ENCODE peak calls at places on chromosomes 6 and 20, in seven cellular contexts. S, V, L, M, X, I and P are unnamed samples.

GRCh38 chr6:20893415-20893814 is 359.2 kb downstream of the CDKAL1 start:
- DNase-seq in V (no peak), M (no peak), S (no peak), I (no peak), L (no peak), X (no peak), P (no peak)

GRCh38 chr6:23176883-23177282 is 607.5 kb downstream of the HDGFL1 start:
- DNase-seq in M (no peak), X (no peak), I (no peak), V (peak), L (no peak), S (peak), P (no peak)

GRCh38 chr6:42898891-42899361 is 16.9 kb upstream of the PTCRA start:
- DNase-seq in L (peak), I (peak), M (peak), S (peak), V (peak), X (peak), P (peak)

GRCh38 chr6:130513770-130514169 is 148.0 kb downstream of the TMEM200A start:
- DNase-seq in V (peak), L (no peak), X (peak), M (peak), S (no peak), I (no peak), P (no peak)

GRCh38 chr20:46640536-46641311 is 10.5 kb downstream of the SLC13A3 start:
- DNase-seq in I (no peak), L (no peak), S (no peak), M (no peak), V (no peak), X (no peak), P (no peak)

GRCh38 chr20:59518881-59519706 is 85.2 kb upstream of the PHACTR3 start:
- DNase-seq in M (peak), L (peak), S (peak), X (peak), V (peak), I (peak), P (peak)

GRCh38 chr6:20028143-20028542 is 184.1 kb downstream of the MBOAT1 start:
- DNase-seq in X (no peak), M (no peak), S (no peak), L (no peak), I (no peak), V (no peak), P (no peak)

GRCh38 chr6:5125152-5126006 is 40.2 kb downstream of the PPP1R3G start:
- DNase-seq in X (no peak), M (peak), L (no peak), V (peak), S (peak), I (no peak), P (peak)

GRCh38 chr20:14992071-14992654 is 654.8 kb upstream of the FLRT3 start:
- DNase-seq in L (no peak), I (no peak), X (no peak), S (peak), V (peak), M (peak), P (no peak)

GRCh38 chr6:26576929-26577719 is 19.6 kb upstream of the ABT1 start:
- DNase-seq in V (peak), L (peak), S (peak), M (peak), X (no peak), I (no peak), P (peak)

GRCh38 chr6:157271441-157271840 is 51.9 kb downstream of the TMEM242 start:
- DNase-seq in X (no peak), V (no peak), M (no peak), S (no peak), I (no peak), L (no peak), P (peak)

GRCh38 chr20:35369804-35370203 is 42.0 kb downstream of the UQCC1 start:
- DNase-seq in M (peak), I (no peak), L (no peak), V (peak), X (no peak), S (no peak), P (no peak)

GRCh38 chr6:92779758-92780157 is 639.6 kb downstream of the EPHA7 start:
- DNase-seq in S (no peak), M (peak), L (no peak), V (peak), I (no peak), X (no peak), P (no peak)

GRCh38 chr20:12464036-12464435 is 544.7 kb upstream of the SPTLC3 start:
- DNase-seq in L (no peak), S (peak), M (no peak), X (no peak), V (no peak), I (no peak), P (no peak)

GRCh38 chr6:157751547-157752200 is 71.4 kb upstream of the SNX9 start:
- DNase-seq in S (no peak), M (no peak), V (no peak), X (no peak), L (no peak), I (no peak), P (peak)

GRCh38 chr20:62590301-62591121 is 51.8 kb upstream of the SLCO4A1 start:
- DNase-seq in S (no peak), X (no peak), L (no peak), V (peak), M (peak), I (no peak), P (no peak)

GRCh38 chr6:33856655-33857054 is 52.9 kb upstream of the MLN start:
- DNase-seq in S (no peak), V (no peak), L (no peak), X (peak), M (no peak), I (no peak), P (no peak)

GRCh38 chr6:42390228-42390934 is 61.3 kb downstream of the TRERF1 start:
- DNase-seq in S (no peak), X (no peak), L (no peak), I (no peak), M (no peak), V (no peak), P (no peak)

GRCh38 chr6:80508885-80509630 is 402.6 kb downstream of the BCKDHB start:
- DNase-seq in M (no peak), S (no peak), L (no peak), I (no peak), X (no peak), V (peak), P (no peak)

GRCh38 chr6:36758516-36759176 is 61.0 kb downstream of the RAB44 start:
- DNase-seq in S (no peak), L (no peak), M (no peak), I (no peak), V (no peak), X (peak), P (peak)

DNA sequence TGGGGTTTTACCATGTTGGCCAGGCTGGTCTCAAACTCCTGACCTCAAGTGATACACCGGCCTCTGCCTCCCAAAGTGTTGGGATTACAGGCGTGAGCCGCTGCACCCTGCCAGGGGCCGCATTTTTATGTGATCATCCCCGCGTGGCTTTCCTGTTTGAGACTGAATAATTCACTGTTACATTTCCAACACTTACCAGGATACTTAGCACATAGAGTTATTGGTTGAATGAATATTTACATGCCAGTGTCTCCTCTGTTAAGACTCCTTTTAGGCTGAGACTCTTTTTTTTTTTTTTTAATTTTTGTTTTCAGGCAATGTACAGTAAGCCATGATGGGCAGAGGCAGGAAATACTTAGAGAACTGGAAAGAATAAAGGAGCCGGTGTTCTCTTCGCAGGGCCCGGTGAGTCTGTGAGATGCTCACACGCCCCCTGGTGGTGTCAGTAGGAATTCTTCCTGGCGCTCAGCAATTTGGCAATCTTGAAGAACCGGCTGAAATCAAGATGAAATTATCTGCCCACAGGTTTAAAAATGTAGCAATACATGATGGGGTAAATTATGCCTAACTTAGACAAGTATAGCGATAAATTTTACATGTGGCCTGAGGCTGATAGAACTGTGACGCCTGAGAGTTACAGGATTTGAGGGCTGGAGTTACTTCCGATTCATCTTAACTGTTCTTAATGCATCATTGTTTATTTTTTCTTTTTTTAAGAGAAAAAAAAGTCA is 7.6 kb upstream of the RNF114 start:
- DNase-seq in I (peak), V (peak), S (peak), X (peak), L (peak), M (peak), P (peak)
- H3K27ac ChIP-seq in I (no peak), V (no peak), S (no peak), X (no peak), L (no peak), M (no peak), P (no peak)

GRCh38 chr6:128767705-128768104 is 115.2 kb upstream of the LAMA2 start:
- DNase-seq in S (no peak), V (no peak), M (no peak), L (no peak), I (no peak), X (no peak), P (no peak)
- H3K9ac ChIP-seq in S (no peak), V (no peak), M (no peak), L (no peak), I (no peak), X (no peak), P (no peak)

GRCh38 chr6:98639236-98639635 is 195.1 kb upstream of the POU3F2 start:
- DNase-seq in S (no peak), I (no peak), M (no peak), V (no peak), X (no peak), L (peak), P (no peak)
- H3K27ac ChIP-seq in S (no peak), I (no peak), M (no peak), V (no peak), X (no peak), L (peak), P (peak)

DNA sequence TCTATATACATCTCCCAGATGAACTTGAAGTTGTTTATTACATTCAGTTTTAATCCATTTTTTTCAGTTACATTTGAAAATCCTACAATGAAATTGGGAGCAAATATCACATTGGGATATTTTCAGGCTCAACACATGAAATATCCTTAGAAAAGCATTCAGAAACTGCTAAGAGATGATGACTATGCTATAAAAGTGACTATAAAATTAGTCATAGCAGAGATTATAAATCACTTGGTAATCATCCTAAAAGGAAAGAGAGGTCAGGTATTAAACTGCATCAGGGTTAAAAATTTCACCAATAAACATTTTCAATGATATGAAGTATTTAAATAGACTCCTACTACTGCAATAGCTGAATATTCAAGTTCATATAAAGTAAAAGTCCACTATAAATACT is 987.7 kb downstream of the GRIK2 start:
- DNase-seq in M (no peak), I (no peak), V (no peak), L (no peak), S (no peak), X (no peak), P (no peak)
- H3K9ac ChIP-seq in M (no peak), I (no peak), V (no peak), L (no peak), S (no peak), X (no peak), P (no peak)

DNA sequence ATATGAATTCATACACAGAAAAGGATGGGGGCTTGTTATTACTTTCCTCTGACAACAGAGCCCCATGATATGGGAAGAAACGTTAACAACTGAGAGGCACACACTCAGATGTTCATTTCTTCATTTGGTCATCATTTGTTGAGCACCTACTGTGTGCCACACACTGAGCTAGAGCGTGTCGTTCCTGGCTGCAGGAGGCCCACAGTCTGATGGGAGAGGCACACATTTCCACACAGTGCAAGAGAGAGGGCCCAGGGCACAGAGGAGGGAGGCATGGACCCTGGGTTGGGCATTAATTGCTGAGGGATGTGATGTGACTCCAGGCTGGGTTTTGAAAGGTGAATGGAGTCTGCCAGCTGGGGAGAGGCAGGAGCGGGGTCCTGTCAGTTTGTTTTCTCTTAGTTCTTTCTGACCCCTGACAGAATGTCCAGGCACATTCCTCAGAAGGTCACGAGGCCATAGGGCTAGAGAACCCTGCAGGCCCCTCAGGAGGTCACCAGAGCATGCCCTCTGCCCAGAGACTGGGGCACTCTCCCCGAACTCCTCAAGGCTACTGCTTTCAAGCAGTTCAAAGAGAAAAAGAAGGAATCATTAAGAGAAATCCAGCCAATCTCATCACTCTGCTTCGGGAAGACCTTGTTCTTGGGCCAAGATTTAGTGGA is 216.2 kb downstream of the UST start:
- DNase-seq in I (no peak), M (no peak), V (no peak), S (no peak), X (no peak), L (peak), P (no peak)
- H3K27ac ChIP-seq in I (no peak), M (no peak), V (no peak), S (no peak), X (no peak), L (no peak), P (no peak)